ENCODE peak calls at places on chromosomes 11 and 22, in eight cellular contexts. G is HepG2, A is pancreas, R is Karpas-422, N is cardiac muscle cell, J is tibial nerve, T is lower lobe of right lung, M is left lung. X is an unnamed sample. For H3K9me3, the result is how much of the 10 kb centered on the place peaks cover.

GRCh38 chr11:100340416-100341323 is 346.4 kb upstream of the ARHGAP42 start:
- DNase-seq in J (no peak), R (no peak), G (no peak), M (no peak), T (no peak), N (peak), A (no peak), X (no peak)

GRCh38 chr11:31655483-31655882 is 145.9 kb downstream of the ELP4 start:
- DNase-seq in R (no peak), M (no peak), G (peak), J (no peak), N (no peak), T (no peak), A (no peak), X (no peak)

GRCh38 chr11:26134481-26135355 is 197.2 kb upstream of the ANO3 start:
- DNase-seq in T (no peak), M (no peak), R (peak), J (no peak), N (peak), A (no peak), G (peak), X (no peak)

GRCh38 chr11:43124272-43124920 is 187.4 kb upstream of the API5 start:
- DNase-seq in T (no peak), A (no peak), M (no peak), G (no peak), J (no peak), N (no peak), R (no peak), X (no peak)

GRCh38 chr11:76838422-76839068 is 22.2 kb upstream of the ACER3 start:
- DNase-seq in T (no peak), R (peak), M (no peak), A (no peak), N (peak), J (no peak), G (peak), X (no peak)

GRCh38 chr11:131495417-131495816 is 125.0 kb downstream of the NTM start:
- DNase-seq in R (no peak), M (no peak), T (no peak), N (no peak), J (peak), G (no peak), A (peak), X (no peak)

GRCh38 chr11:65288706-65289536 is 25.7 kb upstream of the CDC42EP2 start:
- DNase-seq in A (no peak), J (no peak), T (no peak), G (no peak), N (peak), M (no peak), R (no peak), X (no peak)

GRCh38 chr11:73225851-73226250 is 7.8 kb downstream of the P2RY2 start:
- DNase-seq in T (no peak), A (no peak), N (no peak), M (no peak), J (no peak), R (no peak), G (no peak), X (no peak)

GRCh38 chr11:57751676-57752253 is at the start of gene BTBD18:
- DNase-seq in M (no peak), T (no peak), A (no peak), N (peak), R (peak), G (peak), J (no peak), X (no peak)

GRCh38 chr22:32042924-32043323 is at the start of gene SLC5A1:
- DNase-seq in M (peak), G (no peak), J (no peak), T (peak), N (no peak), A (peak), R (no peak), X (no peak)

GRCh38 chr11:72646024-72646423 is 28.2 kb downstream of the PDE2A start:
- DNase-seq in J (no peak), R (no peak), N (no peak), T (no peak), A (no peak), M (peak), G (no peak), X (no peak)

GRCh38 chr11:46472662-46472994 is 81.1 kb upstream of the CHRM4 start:
- DNase-seq in R (no peak), A (no peak), T (no peak), J (no peak), N (peak), M (no peak), G (peak), X (no peak)

GRCh38 chr11:62574363-62575057 is 819 bp upstream of the EEF1G start:
- DNase-seq in M (peak), T (no peak), N (no peak), G (no peak), J (no peak), A (peak), R (peak), X (no peak)

GRCh38 chr11:26227883-26228502 is 103.9 kb upstream of the ANO3 start:
- DNase-seq in N (no peak), R (no peak), J (no peak), T (no peak), G (no peak), M (no peak), A (no peak), X (no peak)

GRCh38 chr11:66745356-66746235 is 16.6 kb upstream of the SPTBN2 start:
- DNase-seq in J (no peak), N (no peak), T (peak), M (peak), G (no peak), A (no peak), R (peak), X (peak)

GRCh38 chr22:30007361-30007760 is 72.9 kb upstream of the HORMAD2 start:
- DNase-seq in T (no peak), G (no peak), M (no peak), J (no peak), N (no peak), A (no peak), R (no peak), X (no peak)

GRCh38 chr11:73577496-73577917 is 20.4 kb downstream of the FAM168A start:
- DNase-seq in M (no peak), J (no peak), A (no peak), N (no peak), R (no peak), T (no peak), G (no peak), X (no peak)

GRCh38 chr11:86873573-86874083 is 73.3 kb downstream of the PRSS23 start:
- DNase-seq in M (no peak), G (no peak), N (no peak), R (no peak), A (no peak), J (no peak), T (no peak), X (no peak)

GRCh38 chr11:614583-615452 is 932 bp downstream of the IRF7 start:
- DNase-seq in G (no peak), J (no peak), A (peak), T (no peak), N (no peak), M (peak), R (no peak), X (no peak)

GRCh38 chr11:76339217-76339616 is 41.7 kb downstream of the THAP12 start:
- DNase-seq in N (no peak), M (no peak), R (no peak), T (peak), A (no peak), J (peak), G (no peak), X (no peak)

GRCh38 chr22:33658775-33659174 is 261.5 kb downstream of the LARGE1 start:
- DNase-seq in G (no peak), N (no peak), J (peak), T (no peak), R (no peak), A (no peak), M (no peak), X (no peak)

GRCh38 chr11:61687420-61687819 is 7.2 kb downstream of the DAGLA start:
- DNase-seq in A (no peak), R (no peak), N (no peak), J (no peak), M (no peak), G (no peak), T (no peak), X (no peak)

GRCh38 chr11:130215531-130216220 is 56.1 kb downstream of the ST14 start:
- DNase-seq in M (no peak), T (peak), N (peak), R (no peak), A (no peak), G (no peak), J (no peak), X (no peak)

GRCh38 chr11:32221476-32222032 is 130.7 kb downstream of the RCN1 start:
- DNase-seq in T (no peak), R (no peak), J (no peak), N (no peak), A (no peak), G (no peak), M (no peak), X (no peak)

GRCh38 chr11:112518371-112518770 is 257.7 kb upstream of the PLET1 start:
- DNase-seq in J (no peak), T (no peak), G (no peak), N (no peak), R (no peak), A (no peak), M (no peak), X (no peak)

GRCh38 chr22:24153353-24153752 is 27.9 kb upstream of the SUSD2 start:
- DNase-seq in J (no peak), R (no peak), G (no peak), N (no peak), M (no peak), A (no peak), T (no peak), X (no peak)

GRCh38 chr11:112625816-112626215 is 335.4 kb upstream of the NCAM1 start:
- DNase-seq in M (no peak), A (no peak), N (no peak), J (no peak), T (no peak), G (no peak), R (no peak), X (no peak)

GRCh38 chr11:120622189-120622912 is 110.8 kb downstream of the GRIK4 start:
- DNase-seq in A (no peak), R (peak), T (no peak), N (no peak), J (no peak), M (no peak), G (no peak), X (no peak)

GRCh38 chr11:66936326-66936725 is 21.9 kb downstream of the PC start:
- DNase-seq in T (no peak), J (no peak), A (no peak), G (peak), R (no peak), M (no peak), N (no peak), X (no peak)

GRCh38 chr11:134207538-134208239 is 16.1 kb downstream of the NCAPD3 start:
- DNase-seq in G (peak), R (peak), J (peak), A (no peak), N (peak), M (peak), T (peak), X (peak)

GRCh38 chr22:24833881-24834495 is 28.0 kb downstream of the SGSM1 start:
- DNase-seq in G (no peak), N (no peak), A (no peak), J (no peak), R (no peak), T (no peak), M (no peak), X (no peak)

GRCh38 chr11:134516529-134516928 is 104.5 kb upstream of the B3GAT1 start:
- DNase-seq in J (no peak), A (no peak), M (peak), R (no peak), N (no peak), G (no peak), T (peak), X (no peak)

GRCh38 chr11:134950692-134951304 is 538.8 kb upstream of the B3GAT1 start:
- DNase-seq in A (no peak), M (no peak), G (no peak), T (no peak), R (no peak), N (no peak), J (no peak), X (no peak)

DNA sequence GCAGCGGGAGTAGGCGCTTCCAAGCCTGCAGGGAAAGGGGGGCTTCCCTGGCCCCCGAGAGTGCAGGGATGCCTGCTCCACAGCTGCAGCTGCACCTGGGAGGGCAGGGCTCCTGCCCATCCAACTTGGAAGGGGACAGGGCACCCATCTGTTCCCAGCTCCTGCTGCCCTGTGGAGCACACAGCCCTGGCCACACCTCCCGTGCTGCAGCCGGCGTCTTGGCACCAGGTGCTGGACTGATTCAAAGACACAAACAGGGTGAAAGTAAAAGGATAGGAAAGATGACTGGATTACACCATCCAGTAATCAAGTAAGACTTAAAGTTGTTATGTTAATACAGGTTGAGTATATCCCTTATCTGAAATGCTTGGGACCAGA is 14.8 kb downstream of the NPAT start:
- DNase-seq in T (no peak), G (no peak), J (no peak), N (no peak), A (peak), M (no peak), R (no peak), X (no peak)
- H3K9me3 ChIP-seq in T (under half), G (under half), J (under half), N (under half), A (under half), M (under half), R (under half), X (under half)

GRCh38 chr11:74866557-74866956 is 82.3 kb downstream of the XRRA1 start:
- DNase-seq in A (no peak), T (no peak), J (no peak), R (peak), N (no peak), M (no peak), G (no peak), X (no peak)

GRCh38 chr11:74863410-74863809 is 85.5 kb downstream of the XRRA1 start:
- DNase-seq in M (no peak), R (no peak), A (no peak), N (no peak), J (no peak), G (no peak), T (no peak), X (no peak)

DNA sequence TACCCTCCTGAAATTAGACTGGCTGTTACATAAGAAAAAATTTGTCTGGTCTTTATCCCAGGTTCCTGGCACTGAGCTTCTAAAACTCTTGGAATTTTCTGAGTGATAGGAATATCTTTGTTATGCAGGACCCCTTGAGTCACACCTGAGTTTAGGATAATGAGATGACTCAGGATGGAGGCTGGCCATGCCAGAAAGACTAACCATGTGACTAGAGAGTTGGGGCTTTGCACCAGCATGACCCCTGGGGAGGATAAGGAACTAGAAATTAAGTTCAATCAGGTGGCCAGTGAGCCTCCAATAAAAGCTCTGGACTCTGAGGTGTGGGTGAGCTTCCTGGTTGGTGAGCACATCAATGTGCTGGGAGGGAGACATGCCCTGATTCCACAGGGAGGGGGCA is 88.1 kb downstream of the XRRA1 start:
- DNase-seq in J (no peak), G (no peak), M (no peak), R (no peak), A (no peak), T (no peak), N (no peak), X (no peak)
- H3K9me3 ChIP-seq in J (under half), G (under half), M (under half), R (under half), A (under half), T (under half), N (under half), X (under half)

DNA sequence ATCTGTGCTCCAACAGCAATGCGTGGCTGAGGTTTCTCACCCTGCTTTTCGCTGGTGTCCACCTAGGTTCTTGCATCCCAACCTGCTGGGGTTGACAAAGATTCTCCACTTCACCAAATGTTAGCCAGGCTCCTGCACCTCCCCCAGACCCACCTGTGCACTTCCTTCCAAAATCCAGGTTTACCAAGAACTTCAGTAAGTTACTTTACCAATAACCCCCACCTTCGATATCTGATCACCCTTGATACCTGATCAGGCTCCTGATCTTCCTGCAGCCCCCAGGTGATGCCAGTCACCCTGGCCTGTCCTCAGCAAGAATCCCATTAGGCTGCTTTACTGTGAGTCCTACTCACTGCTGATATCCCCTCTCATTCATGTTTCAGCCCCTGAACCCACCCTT is 1203.4 kb downstream of the TBC1D22A start:
- DNase-seq in J (no peak), T (no peak), G (no peak), N (no peak), A (no peak), R (no peak), M (no peak), X (no peak)
- H3K9me3 ChIP-seq in J (under half), T (under half), G (under half), N (under half), A (under half), R (under half), M (under half), X (under half)

GRCh38 chr22:47283616-47284270 is 521.3 kb downstream of the TBC1D22A start:
- DNase-seq in R (no peak), G (no peak), A (peak), N (no peak), J (no peak), M (no peak), T (no peak), X (no peak)

GRCh38 chr22:47286590-47286989 is 524.1 kb downstream of the TBC1D22A start:
- DNase-seq in R (no peak), N (no peak), M (no peak), A (no peak), T (no peak), J (no peak), G (no peak), X (no peak)

GRCh38 chr22:47284360-47284759 is 521.9 kb downstream of the TBC1D22A start:
- DNase-seq in G (no peak), R (no peak), M (no peak), A (no peak), J (no peak), T (no peak), N (no peak), X (no peak)

GRCh38 chr22:47285981-47286380 is 523.5 kb downstream of the TBC1D22A start:
- DNase-seq in J (no peak), A (peak), R (no peak), N (no peak), M (no peak), G (no peak), T (no peak), X (no peak)

GRCh38 chr22:47284822-47285221 is 522.4 kb downstream of the TBC1D22A start:
- DNase-seq in R (no peak), T (no peak), J (no peak), N (no peak), G (no peak), M (no peak), A (no peak), X (no peak)
- H3K9me3 ChIP-seq in R (under half), T (under half), J (under half), N (under half), G (under half), M (under half), A (under half), X (under half)

GRCh38 chr11:2644844-2645778 is 54.7 kb downstream of the KCNQ1OT1 start:
- DNase-seq in A (no peak), T (no peak), R (no peak), M (no peak), G (no peak), N (no peak), J (no peak), X (no peak)
- H3K9me3 ChIP-seq in A (under half), T (half or more), R (half or more), M (half or more), G (half or more), N (under half), J (under half), X (under half)